ENCODE peak calls at places on chromosomes 7 and 10, in five cellular contexts. One of them, this sample, is unnamed.

GRCh38 chr10:23656735-23657134 is 217.9 kb downstream of the OTUD1 start:
- DNase-seq in SK-N-SH: no peak
- DNase-seq in K562: no peak
- DNase-seq in A549: no peak
- DNase-seq in GM12878: no peak
- DNase-seq in this sample: no peak

GRCh38 chr10:73053275-73053674 is 43.4 kb downstream of the P4HA1 start:
- DNase-seq in SK-N-SH: peak; percentile 30
- DNase-seq in K562: no peak
- DNase-seq in A549: no peak
- DNase-seq in GM12878: no peak
- DNase-seq in this sample: no peak

GRCh38 chr10:79431891-79432831 is 13.3 kb downstream of the ZCCHC24 start:
- DNase-seq in SK-N-SH: no peak
- DNase-seq in K562: no peak
- DNase-seq in A549: no peak
- DNase-seq in GM12878: no peak
- DNase-seq in this sample: peak; percentile 53

GRCh38 chr10:79361721-79362397 is 14.6 kb downstream of the PPIF start:
- DNase-seq in SK-N-SH: no peak
- DNase-seq in K562: no peak
- DNase-seq in A549: no peak
- DNase-seq in GM12878: no peak
- DNase-seq in this sample: no peak

GRCh38 chr10:84423729-84424128 is 95.3 kb downstream of the CCSER2 start:
- DNase-seq in SK-N-SH: no peak
- DNase-seq in K562: no peak
- DNase-seq in A549: no peak
- DNase-seq in GM12878: no peak
- DNase-seq in this sample: peak; percentile 35

GRCh38 chr7:108345710-108346336 is 110.4 kb downstream of the NRCAM start:
- DNase-seq in SK-N-SH: no peak
- DNase-seq in K562: no peak
- DNase-seq in A549: no peak
- DNase-seq in GM12878: no peak
- DNase-seq in this sample: no peak

GRCh38 chr10:125494631-125495239 is 188.2 kb downstream of the TEX36 start:
- DNase-seq in SK-N-SH: no peak
- DNase-seq in K562: no peak
- DNase-seq in A549: no peak
- DNase-seq in GM12878: no peak
- DNase-seq in this sample: no peak

GRCh38 chr10:224571-224970 is 89.3 kb downstream of the ZMYND11 start:
- DNase-seq in SK-N-SH: no peak
- DNase-seq in K562: no peak
- DNase-seq in A549: no peak
- DNase-seq in GM12878: no peak
- DNase-seq in this sample: no peak

GRCh38 chr7:147279516-147279915 is 1162.9 kb downstream of the CNTNAP2 start:
- DNase-seq in SK-N-SH: no peak
- DNase-seq in K562: no peak
- DNase-seq in A549: no peak
- DNase-seq in GM12878: no peak
- DNase-seq in this sample: no peak

DNA sequence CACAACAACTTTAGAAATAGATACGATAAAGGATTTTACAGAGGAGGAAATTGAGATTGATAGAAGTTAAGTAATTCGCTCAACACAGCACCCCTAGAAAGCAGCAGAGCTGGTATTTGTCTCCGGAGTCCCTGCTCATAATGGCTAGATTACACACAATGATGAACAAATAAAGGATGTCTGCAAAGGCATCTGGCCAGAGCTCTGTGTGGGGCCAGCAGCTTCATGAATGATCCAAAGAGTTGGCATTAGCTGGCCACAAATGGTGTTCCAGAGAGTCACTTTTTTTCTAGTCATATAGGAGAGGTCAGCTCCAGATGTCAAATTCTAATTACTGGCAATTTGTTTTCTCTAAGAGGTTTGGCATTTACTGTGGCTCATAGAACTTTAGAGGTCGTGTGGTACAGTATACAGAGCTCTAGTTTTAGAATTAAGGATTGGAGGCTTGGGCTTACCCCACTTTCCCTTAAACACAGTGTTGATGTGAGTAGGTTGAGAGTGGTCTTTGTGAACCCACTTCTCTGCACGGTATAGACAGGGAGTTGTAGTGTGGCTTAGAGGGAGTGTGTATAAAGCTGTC is 186.2 kb downstream of the BICC1 start:
- DNase-seq in SK-N-SH: peak; percentile 54
- DNase-seq in K562: no peak
- DNase-seq in A549: no peak
- DNase-seq in GM12878: no peak
- DNase-seq in this sample: no peak
- TF ChIP-seq RCOR1 in SK-N-SH: peak; percentile 92
- TF ChIP-seq RCOR1 in K562: no peak
- TF ChIP-seq RCOR1 in A549: no peak
- TF ChIP-seq RCOR1 in GM12878: no peak
- TF ChIP-seq RCOR1 in this sample: no peak

GRCh38 chr10:128078136-128078969 is 47.9 kb downstream of the MKI67 start:
- DNase-seq in SK-N-SH: peak; percentile 86
- DNase-seq in K562: peak; percentile 48
- DNase-seq in A549: peak; percentile 46
- DNase-seq in GM12878: no peak
- DNase-seq in this sample: peak; percentile 37
- TF ChIP-seq RCOR1 in SK-N-SH: no peak
- TF ChIP-seq RCOR1 in K562: no peak
- TF ChIP-seq RCOR1 in A549: no peak
- TF ChIP-seq RCOR1 in GM12878: no peak
- TF ChIP-seq RCOR1 in this sample: no peak

GRCh38 chr10:88693392-88694020 is 12.5 kb upstream of the LIPK start:
- DNase-seq in SK-N-SH: no peak
- DNase-seq in K562: no peak
- DNase-seq in A549: peak; percentile 16
- DNase-seq in GM12878: no peak
- DNase-seq in this sample: no peak

GRCh38 chr10:88682491-88682890 is 18.2 kb downstream of the LIPF start:
- DNase-seq in SK-N-SH: no peak
- DNase-seq in K562: no peak
- DNase-seq in A549: no peak
- DNase-seq in GM12878: no peak
- DNase-seq in this sample: no peak

GRCh38 chr10:88689366-88689765 is 16.7 kb upstream of the LIPK start:
- DNase-seq in SK-N-SH: no peak
- DNase-seq in K562: no peak
- DNase-seq in A549: peak; percentile 24
- DNase-seq in GM12878: no peak
- DNase-seq in this sample: no peak

GRCh38 chr10:88687853-88688467 is 18.1 kb upstream of the LIPK start:
- DNase-seq in SK-N-SH: peak; percentile 34
- DNase-seq in K562: peak; percentile 3
- DNase-seq in A549: peak; percentile 36
- DNase-seq in GM12878: no peak
- DNase-seq in this sample: peak; percentile 24
- TF ChIP-seq RCOR1 in SK-N-SH: no peak
- TF ChIP-seq RCOR1 in K562: no peak
- TF ChIP-seq RCOR1 in A549: no peak
- TF ChIP-seq RCOR1 in GM12878: no peak
- TF ChIP-seq RCOR1 in this sample: no peak

DNA sequence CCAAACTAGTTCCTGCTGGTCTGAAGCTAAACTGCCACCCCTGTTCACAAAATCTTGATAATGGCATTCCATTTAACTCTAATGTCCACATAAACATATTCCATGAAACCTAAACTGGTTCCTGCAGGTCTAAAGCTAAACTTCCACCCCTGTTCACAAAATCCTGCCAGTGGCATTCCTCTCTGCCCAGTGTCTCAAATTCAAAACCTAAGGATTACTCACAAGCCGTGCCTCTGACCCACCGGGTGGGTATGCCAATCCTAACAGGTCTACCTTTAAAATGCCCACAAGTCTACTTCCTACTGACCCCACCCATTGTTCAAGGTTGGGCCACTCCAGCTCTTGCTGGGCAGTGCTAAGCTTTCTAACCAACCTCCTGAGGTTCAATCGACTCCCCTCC is 87.9 kb downstream of the TNS3 start:
- DNase-seq in SK-N-SH: no peak
- DNase-seq in K562: no peak
- DNase-seq in A549: no peak
- DNase-seq in GM12878: no peak
- DNase-seq in this sample: no peak
- TF ChIP-seq RCOR1 in SK-N-SH: no peak
- TF ChIP-seq RCOR1 in K562: no peak
- TF ChIP-seq RCOR1 in A549: no peak
- TF ChIP-seq RCOR1 in GM12878: no peak
- TF ChIP-seq RCOR1 in this sample: no peak

DNA sequence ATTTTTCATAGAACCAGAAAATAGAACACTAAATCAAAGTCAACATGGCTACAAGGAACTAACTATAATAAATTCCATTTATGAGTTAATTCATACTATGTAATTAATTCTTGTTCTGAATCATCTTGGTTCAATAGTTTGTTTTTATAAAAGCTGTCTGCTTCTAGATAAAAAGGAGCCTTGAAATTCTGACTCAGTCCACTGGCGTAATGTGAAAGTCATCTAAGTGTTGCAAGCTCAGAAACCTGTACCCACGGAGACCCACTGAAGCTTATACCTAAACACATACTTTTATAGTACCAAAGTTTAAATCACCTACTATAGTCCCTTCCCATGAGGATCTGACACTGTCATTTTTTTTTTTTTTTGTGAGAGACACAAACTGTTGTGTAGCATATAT is 489.4 kb downstream of the SEMA3D start:
- DNase-seq in SK-N-SH: no peak
- DNase-seq in K562: no peak
- DNase-seq in A549: peak; percentile 58
- DNase-seq in GM12878: no peak
- DNase-seq in this sample: peak; percentile 96
- TF ChIP-seq RCOR1 in SK-N-SH: no peak
- TF ChIP-seq RCOR1 in K562: no peak
- TF ChIP-seq RCOR1 in A549: no peak
- TF ChIP-seq RCOR1 in GM12878: no peak
- TF ChIP-seq RCOR1 in this sample: no peak

GRCh38 chr10:34985146-34985545 is 105.0 kb downstream of the CUL2 start:
- DNase-seq in SK-N-SH: no peak
- DNase-seq in K562: no peak
- DNase-seq in A549: no peak
- DNase-seq in GM12878: no peak
- DNase-seq in this sample: no peak

GRCh38 chr10:34993782-34994181 is 96.4 kb downstream of the CUL2 start:
- DNase-seq in SK-N-SH: no peak
- DNase-seq in K562: no peak
- DNase-seq in A549: no peak
- DNase-seq in GM12878: no peak
- DNase-seq in this sample: no peak

GRCh38 chr10:34985823-34986222 is 104.3 kb downstream of the CUL2 start:
- DNase-seq in SK-N-SH: no peak
- DNase-seq in K562: no peak
- DNase-seq in A549: peak; percentile 45
- DNase-seq in GM12878: no peak
- DNase-seq in this sample: no peak

GRCh38 chr10:34988397-34989067 is 101.6 kb downstream of the CUL2 start:
- DNase-seq in SK-N-SH: no peak
- DNase-seq in K562: no peak
- DNase-seq in A549: no peak
- DNase-seq in GM12878: no peak
- DNase-seq in this sample: no peak
- TF ChIP-seq RCOR1 in SK-N-SH: no peak
- TF ChIP-seq RCOR1 in K562: no peak
- TF ChIP-seq RCOR1 in A549: no peak
- TF ChIP-seq RCOR1 in GM12878: no peak
- TF ChIP-seq RCOR1 in this sample: no peak

DNA sequence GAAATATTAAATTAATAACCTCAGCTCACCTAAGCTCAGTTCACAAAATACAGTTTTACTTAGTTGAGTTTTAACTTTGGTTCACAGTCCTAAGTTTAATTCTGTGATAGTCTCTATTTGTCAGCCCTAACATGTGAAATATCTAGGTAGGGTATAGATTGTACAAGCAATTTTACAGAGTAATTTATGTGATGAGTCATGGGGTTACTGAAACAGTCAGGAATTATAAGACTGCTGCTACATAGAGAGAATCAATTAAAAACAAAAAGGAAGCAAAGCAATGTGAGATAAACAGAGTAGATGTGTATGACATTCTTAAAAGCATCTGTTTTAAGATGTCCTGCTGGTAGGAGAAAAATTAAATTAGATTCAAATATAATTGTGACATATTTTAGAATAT is 1018.2 kb upstream of the KCND2 start:
- DNase-seq in SK-N-SH: no peak
- DNase-seq in K562: no peak
- DNase-seq in A549: no peak
- DNase-seq in GM12878: no peak
- DNase-seq in this sample: no peak
- TF ChIP-seq RCOR1 in SK-N-SH: no peak
- TF ChIP-seq RCOR1 in K562: no peak
- TF ChIP-seq RCOR1 in A549: no peak
- TF ChIP-seq RCOR1 in GM12878: no peak
- TF ChIP-seq RCOR1 in this sample: no peak

GRCh38 chr7:144390481-144390880 is 13.0 kb downstream of the NOBOX start:
- DNase-seq in SK-N-SH: no peak
- DNase-seq in K562: no peak
- DNase-seq in A549: no peak
- DNase-seq in GM12878: no peak
- DNase-seq in this sample: no peak

GRCh38 chr7:144384071-144384470 is 19.4 kb downstream of the NOBOX start:
- DNase-seq in SK-N-SH: no peak
- DNase-seq in K562: no peak
- DNase-seq in A549: peak; percentile 38
- DNase-seq in GM12878: peak; percentile 12
- DNase-seq in this sample: no peak

GRCh38 chr7:144384555-144385245 is 18.8 kb downstream of the NOBOX start:
- DNase-seq in SK-N-SH: no peak
- DNase-seq in K562: no peak
- DNase-seq in A549: peak; percentile 45
- DNase-seq in GM12878: no peak
- DNase-seq in this sample: no peak

GRCh38 chr7:144388950-144389349 is 14.5 kb downstream of the NOBOX start:
- DNase-seq in SK-N-SH: no peak
- DNase-seq in K562: no peak
- DNase-seq in A549: no peak
- DNase-seq in GM12878: no peak
- DNase-seq in this sample: no peak

DNA sequence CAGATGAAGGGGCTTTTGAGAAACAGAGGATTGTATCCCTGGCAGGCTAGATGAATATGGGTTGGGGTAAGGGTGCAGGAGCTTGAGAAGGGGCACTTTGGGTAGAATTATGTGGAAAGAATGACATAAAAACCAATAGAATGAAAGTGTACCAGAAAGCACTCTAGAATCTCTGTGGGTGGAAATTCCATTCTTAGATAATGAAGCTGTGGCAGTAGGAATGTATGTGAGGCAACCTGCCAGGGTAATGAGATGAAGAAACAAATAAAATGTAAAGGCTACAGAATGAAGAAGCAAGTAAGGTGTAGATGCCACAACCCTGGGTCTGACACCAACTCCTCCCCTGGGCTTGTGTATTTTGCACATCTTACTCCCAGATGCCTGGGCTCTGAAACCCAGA is 16.8 kb downstream of the NOBOX start:
- DNase-seq in SK-N-SH: no peak
- DNase-seq in K562: no peak
- DNase-seq in A549: no peak
- DNase-seq in GM12878: no peak
- DNase-seq in this sample: peak; percentile 13
- TF ChIP-seq RCOR1 in SK-N-SH: no peak
- TF ChIP-seq RCOR1 in K562: no peak
- TF ChIP-seq RCOR1 in A549: no peak
- TF ChIP-seq RCOR1 in GM12878: no peak
- TF ChIP-seq RCOR1 in this sample: no peak

This sample was measured in IMR-90.